ENCODE peak calls at places on chromosomes 11 and 22, in seven cellular contexts. G is activated T-helper 9 cell treated with anti-CD3 and anti-CD28 coated beads, Interleukin-2, amount 50 U/mL, for 16 hours; A is kidney; U is stimulated activated CD4-positive, alpha-beta T cell treated with anti-CD3 and anti-CD28 coated beads, Interleukin-2, amount 100 ng/mL, for 48 hours; Z is uterus; X is RCC 7860; K is T-helper 9 cell. F is an unnamed sample.

GRCh38 chr22:20957118-20957690 is 9.9 kb upstream of the AIFM3 start:
- DNase-seq in X (no peak), Z (no peak), U (no peak), A (peak; percentile 82), K (no peak), G (no peak), F (no peak)

GRCh38 chr22:25853078-25853477 is 111.1 kb downstream of the MYO18B start:
- DNase-seq in G (no peak), Z (no peak), U (no peak), K (no peak), A (no peak), X (peak; percentile 29), F (no peak)

GRCh38 chr11:94948070-94948617 is 25.2 kb downstream of the CWC15 start:
- DNase-seq in X (peak; percentile 68), A (no peak), Z (no peak), U (no peak), K (no peak), G (no peak), F (no peak)

GRCh38 chr11:62719302-62719978 is 7.8 kb downstream of the HNRNPUL2 start:
- DNase-seq in K (no peak), Z (no peak), U (no peak), A (no peak), X (no peak), G (no peak), F (no peak)

GRCh38 chr22:43295173-43295572 is 48.0 kb downstream of the SCUBE1 start:
- DNase-seq in X (no peak), G (no peak), K (no peak), A (no peak), U (no peak), Z (no peak), F (no peak)

GRCh38 chr11:27370374-27370773 is 7.4 kb upstream of the CCDC34 start:
- DNase-seq in A (no peak), G (no peak), Z (no peak), K (no peak), X (no peak), U (no peak), F (no peak)

GRCh38 chr11:33694346-33695050 is 6.1 kb downstream of the C11orf91 start:
- DNase-seq in U (no peak), A (no peak), K (no peak), Z (no peak), X (no peak), G (no peak), F (no peak)

GRCh38 chr11:44258190-44258489 is 51.8 kb downstream of the ALX4 start:
- DNase-seq in Z (no peak), G (no peak), U (no peak), X (no peak), A (no peak), K (no peak), F (no peak)

GRCh38 chr22:35835998-35836691 is 118.5 kb downstream of the APOL5 start:
- DNase-seq in A (no peak), X (peak; percentile 82), U (no peak), Z (peak; percentile 61), K (no peak), G (no peak), F (peak; percentile 45)

GRCh38 chr11:131796541-131796940 is 426.1 kb downstream of the NTM start:
- DNase-seq in Z (no peak), K (no peak), X (no peak), A (no peak), U (no peak), G (no peak), F (no peak)

GRCh38 chr22:36289406-36289870 is 36.5 kb downstream of the APOL1 start:
- DNase-seq in Z (no peak), G (no peak), X (no peak), K (no peak), A (no peak), U (no peak), F (peak; percentile 17)

GRCh38 chr11:80109031-80109430 is 668.2 kb upstream of the TENM4 start:
- DNase-seq in K (no peak), Z (no peak), U (no peak), A (no peak), G (no peak), X (peak; percentile 37), F (no peak)

GRCh38 chr11:121534131-121535093 is 81.6 kb upstream of the SORL1-AS1 start:
- DNase-seq in K (no peak), Z (peak; percentile 37), A (no peak), U (no peak), G (no peak), X (no peak), F (no peak)

F was measured in left cardiac atrium.